ENCODE peak calls at places on chromosomes 3 and 15, in seven cellular contexts. One of them, this sample, is unnamed.

GRCh38 chr15:81265256-81265943 is 58.5 kb downstream of the STARD5 start:
- DNase-seq in GM03348: no peak
- DNase-seq in T-helper 1 cell: no peak
- DNase-seq in activated CD8-positive, alpha-beta memory T cell treated with anti-CD3 and anti-CD28 coated beads for 48 hours: no peak
- DNase-seq in iris pigment epithelial cell: no peak
- DNase-seq in T-helper 2 cell: no peak
- DNase-seq in stimulated activated CD8-positive, alpha-beta memory T cell treated with anti-CD3 and anti-CD28 coated beads, Interleukin-4, amount 100 ng/mL, for 4 hours: no peak
- DNase-seq in this sample: peak; percentile 49

GRCh38 chr3:125681146-125681545 is 85.8 kb upstream of the OSBPL11 start:
- DNase-seq in iris pigment epithelial cell: no peak
- DNase-seq in GM03348: no peak
- DNase-seq in T-helper 1 cell: no peak
- DNase-seq in activated CD8-positive, alpha-beta memory T cell treated with anti-CD3 and anti-CD28 coated beads for 48 hours: no peak
- DNase-seq in stimulated activated CD8-positive, alpha-beta memory T cell treated with anti-CD3 and anti-CD28 coated beads, Interleukin-4, amount 100 ng/mL, for 4 hours: no peak
- DNase-seq in T-helper 2 cell: no peak
- DNase-seq in this sample: no peak

GRCh38 chr3:172461530-172462138 is 13.4 kb upstream of the GHSR start:
- DNase-seq in activated CD8-positive, alpha-beta memory T cell treated with anti-CD3 and anti-CD28 coated beads for 48 hours: no peak
- DNase-seq in T-helper 2 cell: no peak
- DNase-seq in T-helper 1 cell: no peak
- DNase-seq in GM03348: peak; percentile 43
- DNase-seq in iris pigment epithelial cell: peak; percentile 22
- DNase-seq in stimulated activated CD8-positive, alpha-beta memory T cell treated with anti-CD3 and anti-CD28 coated beads, Interleukin-4, amount 100 ng/mL, for 4 hours: no peak
- DNase-seq in this sample: peak; percentile 25

GRCh38 chr3:25901796-25902195 is 111.9 kb downstream of the OXSM start:
- DNase-seq in T-helper 1 cell: no peak
- DNase-seq in stimulated activated CD8-positive, alpha-beta memory T cell treated with anti-CD3 and anti-CD28 coated beads, Interleukin-4, amount 100 ng/mL, for 4 hours: no peak
- DNase-seq in iris pigment epithelial cell: no peak
- DNase-seq in GM03348: no peak
- DNase-seq in activated CD8-positive, alpha-beta memory T cell treated with anti-CD3 and anti-CD28 coated beads for 48 hours: no peak
- DNase-seq in T-helper 2 cell: no peak
- DNase-seq in this sample: peak; percentile 10

GRCh38 chr15:39312984-39313383 is 267.9 kb upstream of the THBS1 start:
- DNase-seq in T-helper 1 cell: no peak
- DNase-seq in GM03348: no peak
- DNase-seq in T-helper 2 cell: no peak
- DNase-seq in activated CD8-positive, alpha-beta memory T cell treated with anti-CD3 and anti-CD28 coated beads for 48 hours: no peak
- DNase-seq in iris pigment epithelial cell: peak; percentile 14
- DNase-seq in stimulated activated CD8-positive, alpha-beta memory T cell treated with anti-CD3 and anti-CD28 coated beads, Interleukin-4, amount 100 ng/mL, for 4 hours: no peak
- DNase-seq in this sample: no peak

GRCh38 chr3:129888739-129889138 is 4.8 kb downstream of the TMCC1 start:
- DNase-seq in T-helper 2 cell: no peak
- DNase-seq in stimulated activated CD8-positive, alpha-beta memory T cell treated with anti-CD3 and anti-CD28 coated beads, Interleukin-4, amount 100 ng/mL, for 4 hours: no peak
- DNase-seq in GM03348: peak; percentile 76
- DNase-seq in iris pigment epithelial cell: peak; percentile 97
- DNase-seq in T-helper 1 cell: no peak
- DNase-seq in activated CD8-positive, alpha-beta memory T cell treated with anti-CD3 and anti-CD28 coated beads for 48 hours: no peak
- DNase-seq in this sample: no peak

GRCh38 chr3:20458994-20459736 is 273.2 kb upstream of the SGO1 start:
- DNase-seq in activated CD8-positive, alpha-beta memory T cell treated with anti-CD3 and anti-CD28 coated beads for 48 hours: no peak
- DNase-seq in T-helper 1 cell: no peak
- DNase-seq in iris pigment epithelial cell: no peak
- DNase-seq in T-helper 2 cell: no peak
- DNase-seq in GM03348: no peak
- DNase-seq in stimulated activated CD8-positive, alpha-beta memory T cell treated with anti-CD3 and anti-CD28 coated beads, Interleukin-4, amount 100 ng/mL, for 4 hours: no peak
- DNase-seq in this sample: no peak

GRCh38 chr3:141482250-141482937 is 4.4 kb upstream of the RASA2 start:
- DNase-seq in activated CD8-positive, alpha-beta memory T cell treated with anti-CD3 and anti-CD28 coated beads for 48 hours: no peak
- DNase-seq in GM03348: peak; percentile 72
- DNase-seq in stimulated activated CD8-positive, alpha-beta memory T cell treated with anti-CD3 and anti-CD28 coated beads, Interleukin-4, amount 100 ng/mL, for 4 hours: no peak
- DNase-seq in iris pigment epithelial cell: peak; percentile 93
- DNase-seq in T-helper 1 cell: no peak
- DNase-seq in T-helper 2 cell: no peak
- DNase-seq in this sample: no peak

GRCh38 chr15:46312133-46312740 is 677.4 kb downstream of the SQOR start:
- DNase-seq in activated CD8-positive, alpha-beta memory T cell treated with anti-CD3 and anti-CD28 coated beads for 48 hours: peak; percentile 25
- DNase-seq in GM03348: peak; percentile 72
- DNase-seq in iris pigment epithelial cell: peak; percentile 35
- DNase-seq in T-helper 1 cell: peak; percentile 23
- DNase-seq in stimulated activated CD8-positive, alpha-beta memory T cell treated with anti-CD3 and anti-CD28 coated beads, Interleukin-4, amount 100 ng/mL, for 4 hours: no peak
- DNase-seq in T-helper 2 cell: no peak
- DNase-seq in this sample: peak; percentile 82

GRCh38 chr3:15557511-15557946 is 36.0 kb upstream of the COLQ start:
- DNase-seq in activated CD8-positive, alpha-beta memory T cell treated with anti-CD3 and anti-CD28 coated beads for 48 hours: no peak
- DNase-seq in GM03348: peak; percentile 81
- DNase-seq in T-helper 2 cell: no peak
- DNase-seq in iris pigment epithelial cell: peak; percentile 84
- DNase-seq in stimulated activated CD8-positive, alpha-beta memory T cell treated with anti-CD3 and anti-CD28 coated beads, Interleukin-4, amount 100 ng/mL, for 4 hours: peak; percentile 8
- DNase-seq in T-helper 1 cell: peak; percentile 47
- DNase-seq in this sample: peak; percentile 80

GRCh38 chr3:71225951-71226564 is 357.5 kb downstream of the FOXP1 start:
- DNase-seq in T-helper 2 cell: no peak
- DNase-seq in T-helper 1 cell: no peak
- DNase-seq in activated CD8-positive, alpha-beta memory T cell treated with anti-CD3 and anti-CD28 coated beads for 48 hours: no peak
- DNase-seq in GM03348: peak; percentile 26
- DNase-seq in stimulated activated CD8-positive, alpha-beta memory T cell treated with anti-CD3 and anti-CD28 coated beads, Interleukin-4, amount 100 ng/mL, for 4 hours: no peak
- DNase-seq in iris pigment epithelial cell: peak; percentile 9
- DNase-seq in this sample: no peak

GRCh38 chr15:69127226-69127625 is 33.2 kb upstream of the GLCE start:
- DNase-seq in T-helper 2 cell: no peak
- DNase-seq in stimulated activated CD8-positive, alpha-beta memory T cell treated with anti-CD3 and anti-CD28 coated beads, Interleukin-4, amount 100 ng/mL, for 4 hours: no peak
- DNase-seq in T-helper 1 cell: no peak
- DNase-seq in GM03348: no peak
- DNase-seq in activated CD8-positive, alpha-beta memory T cell treated with anti-CD3 and anti-CD28 coated beads for 48 hours: no peak
- DNase-seq in iris pigment epithelial cell: no peak
- DNase-seq in this sample: no peak

GRCh38 chr15:58870451-58870850 is 63.0 kb downstream of the SLTM start:
- DNase-seq in T-helper 2 cell: no peak
- DNase-seq in iris pigment epithelial cell: peak; percentile 67
- DNase-seq in GM03348: peak; percentile 29
- DNase-seq in stimulated activated CD8-positive, alpha-beta memory T cell treated with anti-CD3 and anti-CD28 coated beads, Interleukin-4, amount 100 ng/mL, for 4 hours: no peak
- DNase-seq in T-helper 1 cell: no peak
- DNase-seq in activated CD8-positive, alpha-beta memory T cell treated with anti-CD3 and anti-CD28 coated beads for 48 hours: no peak
- DNase-seq in this sample: no peak

GRCh38 chr3:27467545-27467944 is 16.6 kb downstream of the SLC4A7 start:
- DNase-seq in T-helper 2 cell: no peak
- DNase-seq in stimulated activated CD8-positive, alpha-beta memory T cell treated with anti-CD3 and anti-CD28 coated beads, Interleukin-4, amount 100 ng/mL, for 4 hours: no peak
- DNase-seq in T-helper 1 cell: no peak
- DNase-seq in activated CD8-positive, alpha-beta memory T cell treated with anti-CD3 and anti-CD28 coated beads for 48 hours: no peak
- DNase-seq in iris pigment epithelial cell: peak; percentile 60
- DNase-seq in GM03348: peak; percentile 62
- DNase-seq in this sample: peak; percentile 51

GRCh38 chr3:25821746-25822573 is 32.1 kb downstream of the OXSM start:
- DNase-seq in stimulated activated CD8-positive, alpha-beta memory T cell treated with anti-CD3 and anti-CD28 coated beads, Interleukin-4, amount 100 ng/mL, for 4 hours: no peak
- DNase-seq in GM03348: no peak
- DNase-seq in T-helper 2 cell: no peak
- DNase-seq in activated CD8-positive, alpha-beta memory T cell treated with anti-CD3 and anti-CD28 coated beads for 48 hours: no peak
- DNase-seq in T-helper 1 cell: no peak
- DNase-seq in iris pigment epithelial cell: no peak
- DNase-seq in this sample: no peak

GRCh38 chr3:67685499-67685898 is 31.1 kb upstream of the SUCLG2 start:
- DNase-seq in iris pigment epithelial cell: peak; percentile 5
- DNase-seq in T-helper 2 cell: no peak
- DNase-seq in stimulated activated CD8-positive, alpha-beta memory T cell treated with anti-CD3 and anti-CD28 coated beads, Interleukin-4, amount 100 ng/mL, for 4 hours: no peak
- DNase-seq in GM03348: no peak
- DNase-seq in activated CD8-positive, alpha-beta memory T cell treated with anti-CD3 and anti-CD28 coated beads for 48 hours: no peak
- DNase-seq in T-helper 1 cell: no peak
- DNase-seq in this sample: no peak

GRCh38 chr3:12707425-12707824 is 43.5 kb upstream of the RAF1 start:
- DNase-seq in iris pigment epithelial cell: peak; percentile 68
- DNase-seq in T-helper 1 cell: no peak
- DNase-seq in T-helper 2 cell: no peak
- DNase-seq in activated CD8-positive, alpha-beta memory T cell treated with anti-CD3 and anti-CD28 coated beads for 48 hours: no peak
- DNase-seq in stimulated activated CD8-positive, alpha-beta memory T cell treated with anti-CD3 and anti-CD28 coated beads, Interleukin-4, amount 100 ng/mL, for 4 hours: no peak
- DNase-seq in GM03348: peak; percentile 30
- DNase-seq in this sample: no peak

GRCh38 chr3:8095724-8096123 is 405.9 kb upstream of the LMCD1 start:
- DNase-seq in T-helper 2 cell: no peak
- DNase-seq in GM03348: no peak
- DNase-seq in T-helper 1 cell: no peak
- DNase-seq in stimulated activated CD8-positive, alpha-beta memory T cell treated with anti-CD3 and anti-CD28 coated beads, Interleukin-4, amount 100 ng/mL, for 4 hours: no peak
- DNase-seq in activated CD8-positive, alpha-beta memory T cell treated with anti-CD3 and anti-CD28 coated beads for 48 hours: no peak
- DNase-seq in iris pigment epithelial cell: no peak
- DNase-seq in this sample: no peak

GRCh38 chr15:98666841-98667240 is 18.5 kb downstream of the IGF1R start:
- DNase-seq in iris pigment epithelial cell: peak; percentile 81
- DNase-seq in stimulated activated CD8-positive, alpha-beta memory T cell treated with anti-CD3 and anti-CD28 coated beads, Interleukin-4, amount 100 ng/mL, for 4 hours: no peak
- DNase-seq in T-helper 1 cell: no peak
- DNase-seq in T-helper 2 cell: no peak
- DNase-seq in activated CD8-positive, alpha-beta memory T cell treated with anti-CD3 and anti-CD28 coated beads for 48 hours: no peak
- DNase-seq in GM03348: no peak
- DNase-seq in this sample: no peak

GRCh38 chr3:125280966-125281365 is 68.4 kb upstream of the SLC12A8 start:
- DNase-seq in T-helper 1 cell: no peak
- DNase-seq in T-helper 2 cell: no peak
- DNase-seq in stimulated activated CD8-positive, alpha-beta memory T cell treated with anti-CD3 and anti-CD28 coated beads, Interleukin-4, amount 100 ng/mL, for 4 hours: no peak
- DNase-seq in GM03348: peak; percentile 26
- DNase-seq in activated CD8-positive, alpha-beta memory T cell treated with anti-CD3 and anti-CD28 coated beads for 48 hours: no peak
- DNase-seq in iris pigment epithelial cell: peak; percentile 54
- DNase-seq in this sample: peak; percentile 52

GRCh38 chr3:181558870-181559269 is 152.9 kb upstream of the SOX2 start:
- DNase-seq in T-helper 2 cell: no peak
- DNase-seq in activated CD8-positive, alpha-beta memory T cell treated with anti-CD3 and anti-CD28 coated beads for 48 hours: no peak
- DNase-seq in T-helper 1 cell: no peak
- DNase-seq in stimulated activated CD8-positive, alpha-beta memory T cell treated with anti-CD3 and anti-CD28 coated beads, Interleukin-4, amount 100 ng/mL, for 4 hours: no peak
- DNase-seq in GM03348: no peak
- DNase-seq in iris pigment epithelial cell: no peak
- DNase-seq in this sample: no peak

GRCh38 chr15:99683000-99683670 is 50.1 kb downstream of the LYSMD4 start:
- DNase-seq in iris pigment epithelial cell: peak; percentile 56
- DNase-seq in GM03348: peak; percentile 33
- DNase-seq in T-helper 1 cell: no peak
- DNase-seq in activated CD8-positive, alpha-beta memory T cell treated with anti-CD3 and anti-CD28 coated beads for 48 hours: no peak
- DNase-seq in T-helper 2 cell: no peak
- DNase-seq in stimulated activated CD8-positive, alpha-beta memory T cell treated with anti-CD3 and anti-CD28 coated beads, Interleukin-4, amount 100 ng/mL, for 4 hours: no peak
- DNase-seq in this sample: no peak

GRCh38 chr15:78033864-78034263 is 43.6 kb downstream of the TBC1D2B start:
- DNase-seq in T-helper 1 cell: peak; percentile 68
- DNase-seq in T-helper 2 cell: no peak
- DNase-seq in stimulated activated CD8-positive, alpha-beta memory T cell treated with anti-CD3 and anti-CD28 coated beads, Interleukin-4, amount 100 ng/mL, for 4 hours: no peak
- DNase-seq in activated CD8-positive, alpha-beta memory T cell treated with anti-CD3 and anti-CD28 coated beads for 48 hours: no peak
- DNase-seq in iris pigment epithelial cell: peak; percentile 44
- DNase-seq in GM03348: no peak
- DNase-seq in this sample: no peak

This sample was measured in G401.